ENCODE peak calls at places on chromosomes 7 and 10, in nine cellular contexts. Z is tibial artery, Y is prostate gland, V is AG04450, S is HL-60, G is lung, K is cardiac fibroblast, P is astrocyte of the spinal cord, X is colonic mucosa. E is an unnamed sample.

GRCh38 chr10:86654411-86655172 is at the start of gene OPN4:
- DNase-seq in X (no peak), Y (no peak), G (no peak), S (no peak), V (no peak), K (peak), Z (peak), P (peak), E (no peak)

GRCh38 chr7:36658603-36659516 is 65.4 kb downstream of the AOAH start:
- DNase-seq in S (no peak), G (no peak), Z (no peak), P (peak), V (peak), Y (no peak), X (no peak), K (peak), E (peak)

GRCh38 chr10:70985824-70986336 is 97.5 kb upstream of the PCBD1 start:
- DNase-seq in Z (no peak), X (peak), P (no peak), S (peak), K (no peak), G (no peak), Y (peak), V (no peak), E (no peak)

GRCh38 chr7:27095897-27096755 is at the start of gene HOXA1:
- DNase-seq in G (peak), Y (peak), P (peak), K (peak), S (peak), X (peak), V (peak), Z (peak), E (peak)

GRCh38 chr10:75401569-75402485 is at the start of gene ZNF503:
- DNase-seq in Y (peak), X (peak), G (peak), P (peak), V (peak), Z (peak), S (peak), K (peak), E (peak)

GRCh38 chr7:10300557-10300956 is 673.1 kb upstream of the PHF14 start:
- DNase-seq in G (no peak), Z (no peak), P (no peak), S (no peak), V (no peak), K (no peak), Y (no peak), X (no peak), E (no peak)

GRCh38 chr10:97333351-97333600 is 1.3 kb downstream of the FRAT2 start:
- DNase-seq in V (peak), P (peak), K (peak), G (no peak), Y (no peak), X (peak), Z (no peak), S (no peak), E (peak)

GRCh38 chr7:6462094-6462493 is 14.3 kb upstream of the DAGLB start:
- DNase-seq in S (no peak), X (no peak), K (no peak), G (no peak), Y (no peak), P (no peak), V (no peak), Z (no peak), E (no peak)

GRCh38 chr10:33501161-33501560 is 166.7 kb upstream of the NRP1 start:
- DNase-seq in Z (no peak), V (no peak), P (no peak), S (no peak), G (no peak), Y (no peak), X (no peak), K (no peak), E (no peak)

GRCh38 chr7:101934618-101935017 is 117.2 kb downstream of the CUX1 start:
- DNase-seq in P (no peak), Y (no peak), V (no peak), G (no peak), S (no peak), Z (peak), X (peak), K (no peak), E (no peak)

GRCh38 chr10:91345716-91346115 is 64.4 kb upstream of the HECTD2 start:
- DNase-seq in S (no peak), V (no peak), G (no peak), Z (no peak), K (peak), P (peak), Y (no peak), X (no peak), E (peak)

GRCh38 chr7:32673275-32673983 is 178.1 kb downstream of the AVL9 start:
- DNase-seq in G (no peak), V (no peak), S (no peak), K (no peak), P (no peak), Y (no peak), Z (no peak), X (no peak), E (peak)

GRCh38 chr7:22231141-22231540 is 125.8 kb downstream of the RAPGEF5 start:
- DNase-seq in Y (no peak), Z (no peak), S (no peak), P (no peak), K (no peak), X (no peak), G (no peak), V (no peak), E (no peak)

GRCh38 chr10:92290076-92290836 is 622 bp downstream of the CPEB3 start:
- DNase-seq in Y (peak), Z (peak), P (peak), G (peak), X (peak), V (no peak), K (peak), S (peak), E (peak)

GRCh38 chr10:123139521-123140163 is 3.9 kb downstream of the HMX3 start:
- DNase-seq in K (peak), G (no peak), P (no peak), Y (no peak), S (no peak), X (peak), V (no peak), Z (no peak), E (no peak)

GRCh38 chr7:125878235-125878928 is 948.8 kb upstream of the POT1 start:
- DNase-seq in P (no peak), Y (no peak), G (no peak), K (no peak), X (no peak), S (no peak), V (no peak), Z (no peak), E (no peak)

GRCh38 chr10:127524869-127525268 is 24.2 kb upstream of the NPS start:
- DNase-seq in V (no peak), P (no peak), S (no peak), Z (no peak), G (no peak), Y (no peak), X (no peak), K (no peak), E (no peak)

GRCh38 chr7:55370001-55370400 is 4.9 kb downstream of the LANCL2 start:
- DNase-seq in S (no peak), Y (no peak), X (no peak), Z (no peak), G (no peak), V (no peak), P (peak), K (peak), E (no peak)

GRCh38 chr10:73771722-73772279 is 10.0 kb upstream of the CHCHD1 start:
- DNase-seq in X (peak), P (no peak), S (peak), V (peak), Z (no peak), Y (peak), G (no peak), K (peak), E (peak)

GRCh38 chr7:66423729-66424128 is 205.0 kb upstream of the KCTD7 start:
- DNase-seq in K (no peak), S (no peak), P (no peak), Z (no peak), V (no peak), G (no peak), Y (no peak), X (no peak), E (no peak)

GRCh38 chr10:107072786-107073185 is 91.7 kb downstream of the SORCS1 start:
- DNase-seq in Y (no peak), P (no peak), S (no peak), V (no peak), G (no peak), K (no peak), Z (no peak), X (no peak), E (no peak)

GRCh38 chr7:128783143-128783799 is 7.7 kb upstream of the OPN1SW start:
- DNase-seq in V (peak), X (peak), S (no peak), K (peak), Y (peak), P (peak), Z (peak), G (no peak), E (peak)

GRCh38 chr10:132904169-132904813 is 38.1 kb downstream of the CFAP46 start:
- DNase-seq in V (no peak), K (peak), X (no peak), P (peak), S (peak), Z (no peak), Y (no peak), G (no peak), E (peak)

GRCh38 chr7:115300228-115300870 is 378.5 kb downstream of the MDFIC start:
- DNase-seq in K (peak), Z (no peak), P (no peak), X (no peak), S (no peak), Y (no peak), G (no peak), V (peak), E (peak)

GRCh38 chr7:131540491-131541162 is 15.8 kb downstream of the PODXL start:
- DNase-seq in Z (no peak), X (no peak), S (no peak), G (no peak), V (no peak), P (peak), K (no peak), Y (no peak), E (no peak)

GRCh38 chr7:44979481-44980392 is 922 bp upstream of the MYO1G start:
- DNase-seq in G (no peak), Z (no peak), X (no peak), P (no peak), Y (no peak), K (no peak), S (peak), V (no peak), E (peak)

GRCh38 chr10:131165092-131165491 is 146.4 kb downstream of the TCERG1L start:
- DNase-seq in X (no peak), Y (no peak), S (no peak), G (no peak), K (no peak), V (no peak), Z (no peak), P (no peak), E (no peak)

GRCh38 chr7:17907014-17907413 is 33.3 kb downstream of the SNX13 start:
- DNase-seq in X (no peak), S (no peak), G (no peak), Z (no peak), K (peak), V (no peak), Y (no peak), P (no peak), E (peak)

GRCh38 chr10:23994459-23995046 is 214.4 kb upstream of the KIAA1217 start:
- DNase-seq in P (peak), Z (no peak), S (peak), K (peak), Y (peak), X (peak), G (peak), V (peak), E (peak)
- TF ChIP-seq CTCF in P (peak), Z (peak), S (peak), K (peak), Y (peak), X (peak), G (peak), V (peak), E (peak)

DNA sequence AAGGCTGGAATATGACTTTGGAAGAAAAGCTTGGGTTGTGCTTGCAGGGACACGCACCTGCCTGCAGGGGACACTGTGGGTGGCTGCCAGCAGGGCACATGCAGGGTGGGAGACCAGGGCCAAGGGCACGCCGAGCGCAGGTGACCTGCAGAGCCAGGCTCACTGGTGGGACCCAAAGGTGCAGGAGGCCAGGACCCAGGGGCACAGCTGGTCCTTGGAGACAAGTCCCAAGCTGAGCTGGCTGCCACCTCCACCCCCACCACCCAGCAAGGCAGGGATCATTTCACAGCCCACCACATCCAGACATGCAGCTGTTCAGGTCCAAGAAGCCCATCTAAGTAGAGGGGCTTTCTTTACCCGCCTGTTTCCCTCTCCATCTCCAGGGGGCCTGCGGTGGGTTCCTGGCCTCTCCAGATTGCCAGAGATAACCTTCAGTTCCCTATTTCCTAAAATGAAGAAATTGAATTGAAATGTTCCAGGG is 13.8 kb upstream of the CLIP2 start:
- DNase-seq in G (no peak), P (no peak), Y (no peak), Z (no peak), S (peak), V (no peak), K (no peak), X (no peak), E (no peak)
- H3K4me3 ChIP-seq in G (no peak), P (no peak), Y (no peak), Z (no peak), S (no peak), V (no peak), K (no peak), X (no peak), E (no peak)

DNA sequence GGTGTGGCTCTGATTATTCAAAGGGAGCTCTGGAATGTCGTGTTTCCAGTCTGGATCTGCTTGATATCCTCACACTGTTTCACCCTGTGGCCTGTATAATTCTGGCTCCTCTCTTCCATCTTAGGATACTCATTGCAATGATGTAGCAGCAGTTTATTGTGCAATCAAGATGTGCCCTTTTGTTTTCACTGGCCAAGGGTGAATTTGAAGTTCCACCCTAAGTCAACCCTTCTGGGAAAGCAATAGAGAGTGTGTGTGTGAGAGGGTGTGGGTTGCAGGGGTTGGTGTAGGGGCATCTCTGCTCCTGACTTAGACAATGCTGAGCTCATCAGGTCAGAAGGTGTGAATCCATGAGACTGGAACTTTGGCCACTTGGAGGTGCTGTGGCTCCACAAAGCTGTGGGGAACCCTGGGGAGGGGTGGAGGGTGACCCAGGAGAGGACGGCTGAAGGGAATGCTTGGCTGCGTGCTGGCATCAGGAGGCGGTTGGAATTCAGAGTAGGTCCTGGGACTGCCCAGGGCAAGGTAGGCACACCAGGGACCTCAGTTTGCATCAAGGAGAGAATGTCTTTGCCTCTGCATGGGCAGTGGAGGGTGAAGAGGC is 118.0 kb upstream of the PRSS58 start:
- DNase-seq in Y (no peak), G (no peak), Z (no peak), S (peak), P (no peak), V (no peak), K (peak), X (no peak), E (peak)
- TF ChIP-seq CTCF in Y (no peak), G (no peak), Z (no peak), S (peak), P (no peak), V (no peak), K (peak), X (no peak), E (no peak)

GRCh38 chr7:908159-908918 is 32.0 kb downstream of the GET4 start:
- DNase-seq in Z (no peak), S (no peak), P (no peak), Y (no peak), G (no peak), V (no peak), K (no peak), X (no peak), E (no peak)
- H3K4me3 ChIP-seq in Z (peak), S (no peak), P (no peak), Y (peak), G (no peak), V (no peak), K (no peak), X (peak), E (no peak)

GRCh38 chr7:13179011-13179574 is 491.7 kb downstream of the ARL4A start:
- DNase-seq in S (no peak), P (peak), V (no peak), Y (no peak), K (peak), G (no peak), Z (no peak), X (no peak), E (peak)
- TF ChIP-seq CTCF in S (no peak), P (peak), V (peak), Y (no peak), K (no peak), G (no peak), Z (no peak), X (no peak), E (no peak)

GRCh38 chr7:99733003-99733402 is 2.0 kb downstream of the CYP3A7 start:
- DNase-seq in K (no peak), Z (no peak), V (no peak), X (no peak), Y (no peak), G (no peak), P (no peak), S (no peak), E (no peak)

GRCh38 chr7:99731638-99732374 is 3.2 kb downstream of the CYP3A7 start:
- DNase-seq in X (no peak), S (no peak), G (no peak), K (no peak), V (no peak), Y (no peak), Z (no peak), P (no peak), E (no peak)

GRCh38 chr7:99729501-99730261 is 5.3 kb downstream of the CYP3A7 start:
- DNase-seq in S (no peak), Y (peak), G (no peak), X (no peak), V (no peak), P (no peak), Z (no peak), K (peak), E (no peak)

GRCh38 chr7:99730262-99730810 is 4.7 kb downstream of the CYP3A7 start:
- DNase-seq in V (no peak), P (no peak), Y (no peak), S (no peak), Z (no peak), G (no peak), K (no peak), X (no peak), E (no peak)

DNA sequence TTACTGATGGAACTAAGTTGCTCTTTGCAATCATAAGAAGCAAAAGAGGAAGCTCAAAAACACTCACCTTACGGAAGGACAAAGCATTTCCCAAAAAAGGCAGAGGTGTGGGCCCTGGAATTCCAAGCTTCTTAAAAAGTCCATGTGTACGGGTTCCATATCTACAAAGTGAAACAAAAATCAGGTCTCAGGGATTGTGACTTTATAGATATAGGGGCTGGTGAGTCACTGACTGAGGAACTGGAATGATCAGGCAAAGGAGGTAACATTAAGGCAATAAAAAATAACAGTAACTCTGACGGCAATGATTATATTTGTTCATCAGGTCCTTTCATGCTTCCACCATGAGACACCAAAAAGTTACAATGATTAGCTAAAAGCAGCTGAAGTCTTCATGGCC is 4.0 kb downstream of the CYP3A7 start:
- DNase-seq in P (no peak), V (no peak), Y (no peak), Z (no peak), S (no peak), G (no peak), X (no peak), K (no peak), E (no peak)
- H3K4me3 ChIP-seq in P (no peak), V (no peak), Y (no peak), Z (no peak), S (no peak), G (no peak), X (no peak), K (no peak), E (no peak)

DNA sequence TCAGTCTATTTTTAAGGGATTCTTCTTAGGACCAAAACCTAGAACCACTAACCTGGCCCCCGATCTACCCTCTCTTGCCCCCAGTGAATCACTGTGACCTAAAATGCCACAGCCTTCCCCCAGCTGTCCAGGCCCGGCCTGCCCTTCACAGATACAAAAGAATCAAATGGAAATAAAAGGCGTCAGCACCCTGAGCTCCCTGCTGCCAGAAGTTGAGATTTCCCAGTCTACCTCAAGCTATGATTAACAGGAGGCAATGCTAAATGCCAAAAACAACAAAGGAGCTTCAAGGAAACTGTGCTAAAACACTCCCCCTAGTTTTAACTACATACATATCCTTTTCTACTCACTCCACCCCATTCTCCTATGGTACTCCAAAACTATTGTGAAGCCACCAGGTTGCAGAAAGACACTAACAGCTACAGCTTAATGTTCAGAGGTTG is 67.8 kb downstream of the GSAP start:
- DNase-seq in X (no peak), P (peak), G (no peak), V (peak), K (peak), Y (no peak), Z (no peak), S (no peak), E (peak)
- TF ChIP-seq CTCF in X (no peak), P (peak), G (no peak), V (peak), K (peak), Y (no peak), Z (no peak), S (no peak), E (peak)

E was measured in fibroblast of the aortic adventitia.